ENCODE peak calls at places on chromosomes 6 and 20, in six cellular contexts. T is neuronal stem cell, X is IMR-90, L is H1, J is H9, A is mesendoderm. N is an unnamed sample.

GRCh38 chr20:37823276-37823980 is 79.5 kb upstream of the VSTM2L start:
- DNase-seq in T (no peak), X (peak), L (no peak), J (no peak), A (peak), N (peak)

GRCh38 chr6:132060591-132060990 is 109.4 kb upstream of the CCN2 start:
- DNase-seq in T (no peak), X (peak), L (no peak), J (no peak), A (no peak), N (peak)

GRCh38 chr6:132270745-132271414 is 130.4 kb downstream of the MOXD1 start:
- DNase-seq in T (no peak), X (no peak), L (no peak), J (no peak), A (no peak), N (no peak)

GRCh38 chr6:8392569-8392968 is 42.8 kb downstream of the SLC35B3 start:
- DNase-seq in T (no peak), X (no peak), L (no peak), J (no peak), A (no peak), N (no peak)

GRCh38 chr20:62929051-62929538 is 2.8 kb upstream of the DIDO1 start:
- DNase-seq in T (no peak), X (peak), L (peak), J (peak), A (peak), N (peak)

GRCh38 chr20:43409041-43409913 is 48.4 kb upstream of the SRSF6 start:
- DNase-seq in T (peak), X (peak), L (peak), J (peak), A (peak), N (peak)

GRCh38 chr6:78810146-78810545 is 57.2 kb upstream of the IRAK1BP1 start:
- DNase-seq in T (peak), X (peak), L (no peak), J (peak), A (peak), N (peak)

GRCh38 chr6:161076211-161076677 is 84.7 kb downstream of the MAP3K4 start:
- DNase-seq in T (no peak), X (no peak), L (no peak), J (no peak), A (peak), N (no peak)

GRCh38 chr6:105087571-105088211 is 92.1 kb downstream of the POPDC3 start:
- DNase-seq in T (peak), X (peak), L (no peak), J (no peak), A (peak), N (peak)

GRCh38 chr6:154222716-154223115 is 133.9 kb downstream of the IPCEF1 start:
- DNase-seq in T (no peak), X (no peak), L (no peak), J (no peak), A (no peak), N (no peak)

GRCh38 chr20:6692566-6693168 is 74.8 kb upstream of the BMP2 start:
- DNase-seq in T (no peak), X (no peak), L (no peak), J (no peak), A (no peak), N (peak)

GRCh38 chr20:24766143-24766527 is 182.9 kb upstream of the CST7 start:
- DNase-seq in T (no peak), X (no peak), L (no peak), J (no peak), A (no peak), N (no peak)

GRCh38 chr6:5139828-5140771 is 55.0 kb downstream of the PPP1R3G start:
- DNase-seq in T (no peak), X (no peak), L (no peak), J (no peak), A (no peak), N (no peak)

GRCh38 chr6:34684919-34685318 is 11.6 kb downstream of the ILRUN start:
- DNase-seq in T (no peak), X (no peak), L (no peak), J (no peak), A (no peak), N (no peak)

GRCh38 chr6:82270791-82271392 is 23.3 kb upstream of the IBTK start:
- DNase-seq in T (peak), X (peak), L (no peak), J (no peak), A (peak), N (peak)

GRCh38 chr6:136114661-136115060 is 135.4 kb downstream of the MTFR2 start:
- DNase-seq in T (no peak), X (no peak), L (no peak), J (no peak), A (no peak), N (no peak)

GRCh38 chr20:49397525-49397924 is 84.9 kb downstream of the KCNB1 start:
- DNase-seq in T (no peak), X (peak), L (no peak), J (no peak), A (no peak), N (peak)

GRCh38 chr6:147642458-147642857 is 134.0 kb downstream of the SAMD5 start:
- DNase-seq in T (no peak), X (peak), L (no peak), J (no peak), A (no peak), N (peak)

GRCh38 chr6:44100088-44100550 is 27.1 kb downstream of the MRPL14 start:
- DNase-seq in T (no peak), X (peak), L (no peak), J (no peak), A (peak), N (peak)

GRCh38 chr6:35052694-35053565 is 88.2 kb downstream of the TCP11 start:
- DNase-seq in T (peak), X (peak), L (no peak), J (no peak), A (no peak), N (peak)

GRCh38 chr6:11277275-11278206 is 45.1 kb upstream of the NEDD9 start:
- DNase-seq in T (peak), X (peak), L (no peak), J (peak), A (peak), N (peak)

GRCh38 chr6:28349892-28350737 is at the start of gene ZKSCAN3:
- DNase-seq in T (peak), X (peak), L (peak), J (peak), A (peak), N (peak)
- H2BK120ac ChIP-seq in T (no peak), X (peak), L (no peak), J (no peak), A (no peak), N (peak)

GRCh38 chr6:32047855-32048766 is 9.9 kb downstream of the CYP21A2 start:
- DNase-seq in T (peak), X (peak), L (peak), J (peak), A (peak), N (peak)

GRCh38 chr6:32047539-32047854 is 9.3 kb downstream of the CYP21A2 start:
- DNase-seq in T (no peak), X (no peak), L (no peak), J (no peak), A (no peak), N (no peak)

GRCh38 chr6:32047084-32047478 is 8.9 kb downstream of the CYP21A2 start:
- DNase-seq in T (peak), X (peak), L (no peak), J (no peak), A (peak), N (peak)

GRCh38 chr6:32045811-32046449 is 7.7 kb downstream of the CYP21A2 start:
- DNase-seq in T (no peak), X (no peak), L (no peak), J (no peak), A (no peak), N (peak)

GRCh38 chr6:32046450-32047083 is 8.4 kb downstream of the CYP21A2 start:
- DNase-seq in T (peak), X (no peak), L (peak), J (peak), A (peak), N (peak)
- H2BK120ac ChIP-seq in T (no peak), X (no peak), L (no peak), J (no peak), A (no peak), N (no peak)

GRCh38 chr6:157822221-157823000 is 635 bp upstream of the SNX9 start:
- DNase-seq in T (no peak), X (no peak), L (peak), J (peak), A (no peak), N (peak)

GRCh38 chr6:157821342-157822033 is 1.6 kb upstream of the SNX9 start:
- DNase-seq in T (no peak), X (peak), L (no peak), J (no peak), A (no peak), N (no peak)

GRCh38 chr6:157825243-157825904 is 2.3 kb downstream of the SNX9 start:
- DNase-seq in T (no peak), X (peak), L (no peak), J (no peak), A (no peak), N (peak)

GRCh38 chr6:157823523-157824370 is 701 bp downstream of the SNX9 start:
- DNase-seq in T (no peak), X (peak), L (peak), J (peak), A (peak), N (peak)

DNA sequence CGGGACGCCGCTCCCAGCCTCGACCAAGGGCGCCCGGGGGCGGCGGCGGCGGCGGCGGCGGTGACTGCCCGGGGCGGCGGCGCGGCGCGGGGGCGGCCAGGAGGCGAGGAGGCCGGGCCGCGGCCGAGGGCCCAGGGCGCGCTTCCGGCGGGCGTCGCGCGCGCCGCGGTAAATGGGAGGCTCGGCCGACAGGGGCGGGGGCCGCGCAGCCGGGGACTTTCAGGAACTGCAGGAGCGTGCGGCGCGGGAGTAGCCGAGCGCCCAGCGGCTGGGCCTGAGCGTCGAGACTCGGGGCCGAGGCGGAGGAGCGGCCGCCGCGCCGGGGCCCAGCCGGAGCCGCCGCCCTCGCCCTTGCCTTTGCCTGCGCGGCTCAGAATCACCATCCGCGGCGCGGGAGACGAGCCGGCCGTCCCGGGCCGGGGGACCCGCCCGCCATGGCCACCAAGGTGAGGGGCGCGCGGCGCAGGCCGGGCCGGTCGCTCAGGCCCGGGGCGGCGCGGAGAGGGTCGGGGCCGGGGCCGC is at the start of gene SNX9:
- DNase-seq in T (peak), X (peak), L (peak), J (peak), A (peak), N (peak)
- H2BK120ac ChIP-seq in T (peak), X (peak), L (peak), J (no peak), A (peak), N (peak)

GRCh38 chr6:139373928-139374356 is 506 bp downstream of the CITED2 start:
- DNase-seq in T (no peak), X (no peak), L (no peak), J (no peak), A (no peak), N (no peak)

GRCh38 chr6:139376604-139377218 is 2.3 kb upstream of the CITED2 start:
- DNase-seq in T (no peak), X (peak), L (no peak), J (no peak), A (peak), N (peak)

GRCh38 chr6:139376054-139376355 is 1.6 kb upstream of the CITED2 start:
- DNase-seq in T (no peak), X (no peak), L (no peak), J (no peak), A (no peak), N (peak)

GRCh38 chr6:139374357-139375238 is at the start of gene CITED2:
- DNase-seq in T (peak), X (peak), L (peak), J (peak), A (peak), N (peak)

DNA sequence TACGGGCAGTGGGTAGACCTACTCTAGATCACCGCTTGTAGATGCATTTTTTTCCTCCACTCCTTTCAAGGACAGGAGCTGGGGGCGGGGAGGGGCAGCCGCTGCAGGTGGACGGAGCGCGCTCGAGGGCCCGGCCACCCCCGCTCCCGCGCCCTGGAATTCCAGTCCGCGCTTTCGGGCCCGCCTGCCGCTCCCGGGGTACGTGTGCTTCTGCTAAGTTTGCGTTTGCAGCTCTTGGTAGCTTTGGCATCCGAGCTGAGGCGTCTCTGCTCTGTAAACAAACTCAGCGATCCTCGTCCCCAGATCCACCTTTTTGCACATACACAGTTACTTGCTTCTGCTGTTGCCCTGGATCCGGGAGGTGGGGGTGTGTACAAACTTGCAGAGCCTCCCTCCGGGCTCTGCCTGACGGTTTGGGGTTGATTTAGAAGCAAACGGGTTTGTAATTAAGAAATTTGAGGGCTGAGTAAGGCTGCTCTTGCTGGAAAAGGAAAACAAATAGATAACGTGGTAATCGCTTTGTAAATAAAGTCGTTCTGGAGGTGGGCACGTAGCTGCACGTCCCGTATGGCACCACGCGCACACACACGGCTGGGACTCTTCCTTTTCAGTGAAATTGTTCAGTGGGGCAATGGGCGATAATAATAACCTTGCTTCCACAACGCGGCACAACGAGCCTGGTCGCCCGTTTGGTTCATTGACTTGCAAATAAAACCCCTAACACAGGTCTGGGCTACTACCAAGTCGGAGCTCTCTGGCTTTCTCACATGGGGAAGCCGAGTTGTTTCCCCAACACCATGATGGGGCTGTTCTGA is 998 bp upstream of the CITED2 start:
- DNase-seq in T (peak), X (peak), L (peak), J (peak), A (peak), N (peak)
- H2BK120ac ChIP-seq in T (peak), X (peak), L (peak), J (no peak), A (peak), N (peak)

DNA sequence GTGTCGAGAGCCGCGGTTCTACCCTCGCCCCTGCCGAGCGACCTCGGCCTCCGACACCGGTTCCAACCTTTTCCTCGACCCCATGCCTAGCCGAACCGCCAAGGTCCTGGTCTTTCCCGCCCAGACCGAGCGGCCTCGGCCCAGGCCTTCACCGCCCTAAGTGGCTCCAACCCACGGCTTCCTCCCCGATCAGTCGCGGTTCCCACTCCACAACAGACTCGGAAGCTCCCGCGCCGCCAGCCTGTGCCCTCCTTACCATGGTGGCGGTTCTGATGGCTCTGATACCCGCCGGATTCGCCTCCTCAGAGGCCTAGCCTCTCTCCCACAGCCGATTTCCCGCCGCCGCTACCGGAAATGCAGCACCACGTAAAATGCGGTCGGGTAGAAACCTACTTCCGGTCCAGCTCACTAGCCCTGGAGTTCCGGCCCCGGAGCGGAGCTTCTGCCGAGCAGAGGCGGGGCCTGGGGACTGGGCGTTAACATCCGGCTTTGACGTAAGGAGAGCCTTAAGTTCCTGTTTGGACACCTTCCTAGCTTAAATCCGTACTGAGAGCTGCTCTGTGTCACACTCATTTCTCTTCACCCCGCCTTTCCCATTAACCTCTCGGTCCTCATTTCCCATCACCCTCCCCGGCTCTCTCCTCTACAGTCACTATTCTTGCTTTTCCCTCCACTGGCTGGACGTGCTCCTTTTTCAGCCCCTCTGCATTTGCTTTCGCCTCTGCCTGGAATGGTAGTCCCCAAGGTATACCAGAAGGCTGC is at the start of gene SNRPB:
- DNase-seq in T (peak), X (peak), L (peak), J (peak), A (peak), N (peak)
- H2BK120ac ChIP-seq in T (no peak), X (peak), L (peak), J (peak), A (no peak), N (peak)

GRCh38 chr6:144285798-144286502 is 815 bp downstream of the UTRN start:
- DNase-seq in T (no peak), X (peak), L (peak), J (peak), A (peak), N (peak)
- H2BK120ac ChIP-seq in T (peak), X (peak), L (no peak), J (no peak), A (no peak), N (peak)

DNA sequence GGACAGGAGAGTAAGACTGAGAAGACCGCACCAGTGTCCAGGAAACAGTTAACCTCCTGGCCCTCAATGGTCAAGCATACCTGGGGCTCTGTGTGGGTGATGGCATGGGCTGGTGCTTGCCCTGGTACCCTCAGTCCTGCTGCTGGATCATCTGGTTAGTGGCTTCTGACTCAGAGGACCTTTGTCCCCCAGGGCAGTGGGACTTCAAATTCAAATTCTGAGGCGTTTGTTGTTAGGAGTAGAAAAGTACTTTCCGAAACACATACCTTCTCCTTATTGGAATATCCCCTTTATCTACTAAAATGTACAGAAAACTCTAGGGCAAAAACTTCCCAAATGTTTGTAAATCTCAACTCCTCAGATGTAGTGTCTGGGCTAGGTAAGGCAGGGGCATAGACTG is 4.1 kb upstream of the SFT2D1 start:
- DNase-seq in T (no peak), X (no peak), L (no peak), J (no peak), A (no peak), N (no peak)
- H2BK120ac ChIP-seq in T (no peak), X (no peak), L (no peak), J (no peak), A (no peak), N (no peak)

GRCh38 chr20:13342469-13343242 is 121.6 kb downstream of the ISM1 start:
- DNase-seq in T (no peak), X (no peak), L (no peak), J (no peak), A (no peak), N (no peak)
- H2BK120ac ChIP-seq in T (no peak), X (no peak), L (peak), J (no peak), A (no peak), N (no peak)

DNA sequence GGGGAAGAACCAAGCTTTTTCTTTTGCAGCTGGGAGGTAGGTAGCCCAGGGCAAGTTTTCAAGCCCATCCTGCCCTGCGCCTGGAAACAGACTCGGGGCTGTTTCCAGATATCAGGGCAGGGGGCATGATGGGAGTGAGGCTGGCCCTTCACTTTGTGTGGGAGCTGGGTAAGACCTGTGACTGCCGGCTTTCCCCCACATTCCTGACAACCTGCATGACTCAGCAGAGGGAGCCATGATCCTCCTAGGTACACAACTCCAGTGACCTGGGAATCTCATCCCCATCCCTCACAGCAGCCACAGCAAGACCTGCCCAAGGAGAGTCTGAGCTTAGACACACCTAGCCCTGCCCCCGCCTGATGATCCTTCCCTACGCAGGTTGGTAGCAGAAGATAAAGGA is 280.8 kb downstream of the SOX4 start:
- DNase-seq in T (no peak), X (no peak), L (no peak), J (no peak), A (peak), N (no peak)
- H2BK120ac ChIP-seq in T (no peak), X (peak), L (no peak), J (no peak), A (no peak), N (no peak)

GRCh38 chr20:45044084-45044573 is 56.8 kb downstream of the KCNS1 start:
- DNase-seq in T (peak), X (peak), L (no peak), J (peak), A (peak), N (peak)
- H2BK120ac ChIP-seq in T (no peak), X (no peak), L (no peak), J (no peak), A (peak), N (no peak)